ENCODE peak calls at places on chromosomes 6 and 20, in five cellular contexts. One of them, this sample, is unnamed.

GRCh38 chr20:59923514-59923913 is 9.9 kb downstream of the SYCP2 start:
- DNase-seq in transverse colon: no peak
- DNase-seq in prostate gland: no peak
- DNase-seq in endothelial cell of umbilical vein: no peak
- DNase-seq in breast epithelium: no peak
- DNase-seq in this sample: no peak

GRCh38 chr6:53130891-53131290 is 17.8 kb downstream of the GCM1 start:
- DNase-seq in endothelial cell of umbilical vein: no peak
- DNase-seq in breast epithelium: no peak
- DNase-seq in prostate gland: no peak
- DNase-seq in transverse colon: no peak
- DNase-seq in this sample: no peak

GRCh38 chr6:30196376-30196775 is 16.8 kb downstream of the TRIM26 start:
- DNase-seq in endothelial cell of umbilical vein: no peak
- DNase-seq in breast epithelium: no peak
- DNase-seq in prostate gland: no peak
- DNase-seq in transverse colon: no peak
- DNase-seq in this sample: no peak

GRCh38 chr6:118356686-118357085 is 191.4 kb upstream of the PLN start:
- DNase-seq in transverse colon: no peak
- DNase-seq in breast epithelium: no peak
- DNase-seq in prostate gland: no peak
- DNase-seq in endothelial cell of umbilical vein: no peak
- DNase-seq in this sample: no peak

GRCh38 chr6:49713346-49713745 is at the start of gene CRISP2:
- DNase-seq in endothelial cell of umbilical vein: no peak
- DNase-seq in transverse colon: no peak
- DNase-seq in breast epithelium: no peak
- DNase-seq in prostate gland: no peak
- DNase-seq in this sample: no peak

GRCh38 chr6:157185171-157185570 is 138.1 kb downstream of the TMEM242 start:
- DNase-seq in endothelial cell of umbilical vein: no peak
- DNase-seq in breast epithelium: no peak
- DNase-seq in prostate gland: no peak
- DNase-seq in transverse colon: no peak
- DNase-seq in this sample: no peak

GRCh38 chr6:148430897-148431296 is 88.3 kb downstream of the SASH1 start:
- DNase-seq in breast epithelium: no peak
- DNase-seq in prostate gland: no peak
- DNase-seq in transverse colon: no peak
- DNase-seq in endothelial cell of umbilical vein: no peak
- DNase-seq in this sample: no peak

GRCh38 chr6:121356575-121356974 is 22.3 kb upstream of the TBC1D32 start:
- DNase-seq in prostate gland: no peak
- DNase-seq in endothelial cell of umbilical vein: no peak
- DNase-seq in transverse colon: no peak
- DNase-seq in breast epithelium: no peak
- DNase-seq in this sample: no peak

GRCh38 chr6:42693725-42694323 is 28.6 kb downstream of the PRPH2 start:
- DNase-seq in prostate gland: no peak
- DNase-seq in transverse colon: no peak
- DNase-seq in endothelial cell of umbilical vein: no peak
- DNase-seq in breast epithelium: no peak
- DNase-seq in this sample: no peak

GRCh38 chr20:63551068-63551467 is 2.9 kb upstream of the FNDC11 start:
- DNase-seq in breast epithelium: no peak
- DNase-seq in prostate gland: no peak
- DNase-seq in transverse colon: no peak
- DNase-seq in endothelial cell of umbilical vein: no peak
- DNase-seq in this sample: no peak

GRCh38 chr6:125815050-125815910 is 24.5 kb downstream of the NCOA7 start:
- DNase-seq in prostate gland: no peak
- DNase-seq in endothelial cell of umbilical vein: peak; percentile 59
- DNase-seq in breast epithelium: no peak
- DNase-seq in transverse colon: no peak
- DNase-seq in this sample: no peak

GRCh38 chr6:124968401-124968800 is 6.2 kb downstream of the RNF217 start:
- DNase-seq in transverse colon: no peak
- DNase-seq in endothelial cell of umbilical vein: no peak
- DNase-seq in prostate gland: no peak
- DNase-seq in breast epithelium: no peak
- DNase-seq in this sample: no peak

GRCh38 chr6:996271-996852 is 303.4 kb upstream of the EXOC2 start:
- DNase-seq in prostate gland: no peak
- DNase-seq in transverse colon: no peak
- DNase-seq in endothelial cell of umbilical vein: no peak
- DNase-seq in breast epithelium: no peak
- DNase-seq in this sample: peak; percentile 26

GRCh38 chr20:49028684-49029083 is 17.4 kb upstream of the CSE1L start:
- DNase-seq in prostate gland: no peak
- DNase-seq in endothelial cell of umbilical vein: no peak
- DNase-seq in transverse colon: no peak
- DNase-seq in breast epithelium: no peak
- DNase-seq in this sample: no peak

GRCh38 chr20:48262955-48263354 is 477.7 kb upstream of the SULF2 start:
- DNase-seq in prostate gland: no peak
- DNase-seq in endothelial cell of umbilical vein: no peak
- DNase-seq in breast epithelium: no peak
- DNase-seq in transverse colon: no peak
- DNase-seq in this sample: no peak

GRCh38 chr20:47146703-47147102 is 209.8 kb downstream of the ZMYND8 start:
- DNase-seq in prostate gland: no peak
- DNase-seq in endothelial cell of umbilical vein: no peak
- DNase-seq in transverse colon: no peak
- DNase-seq in breast epithelium: no peak
- DNase-seq in this sample: no peak

GRCh38 chr6:26555505-26556262 is 17.5 kb downstream of the HMGN4 start:
- DNase-seq in endothelial cell of umbilical vein: no peak
- DNase-seq in prostate gland: no peak
- DNase-seq in breast epithelium: no peak
- DNase-seq in transverse colon: no peak
- DNase-seq in this sample: no peak

GRCh38 chr6:167501831-167502385 is 177.0 kb downstream of the TTLL2 start:
- DNase-seq in transverse colon: peak; percentile 69
- DNase-seq in endothelial cell of umbilical vein: no peak
- DNase-seq in breast epithelium: no peak
- DNase-seq in prostate gland: peak; percentile 49
- DNase-seq in this sample: peak; percentile 70

GRCh38 chr6:152952045-152952444 is 30.8 kb downstream of the FBXO5 start:
- DNase-seq in endothelial cell of umbilical vein: peak; percentile 13
- DNase-seq in breast epithelium: no peak
- DNase-seq in transverse colon: no peak
- DNase-seq in prostate gland: no peak
- DNase-seq in this sample: no peak

GRCh38 chr6:106085984-106086832 is at the start of gene PRDM1:
- DNase-seq in breast epithelium: peak; percentile 66
- DNase-seq in prostate gland: peak; percentile 78
- DNase-seq in endothelial cell of umbilical vein: peak; percentile 38
- DNase-seq in transverse colon: peak; percentile 95
- DNase-seq in this sample: peak; percentile 92
- TF ChIP-seq POLR2AphosphoS5 in breast epithelium: peak; percentile 76
- TF ChIP-seq POLR2AphosphoS5 in prostate gland: peak; percentile 74
- TF ChIP-seq POLR2AphosphoS5 in endothelial cell of umbilical vein: no peak
- TF ChIP-seq POLR2AphosphoS5 in transverse colon: peak; percentile 96
- TF ChIP-seq POLR2AphosphoS5 in this sample: peak; percentile 93

GRCh38 chr20:44784688-44785087 is 25.7 kb downstream of the RIMS4 start:
- DNase-seq in transverse colon: no peak
- DNase-seq in breast epithelium: no peak
- DNase-seq in prostate gland: no peak
- DNase-seq in endothelial cell of umbilical vein: no peak
- DNase-seq in this sample: no peak

GRCh38 chr20:44787299-44787698 is 23.0 kb downstream of the RIMS4 start:
- DNase-seq in transverse colon: peak; percentile 17
- DNase-seq in breast epithelium: no peak
- DNase-seq in prostate gland: no peak
- DNase-seq in endothelial cell of umbilical vein: no peak
- DNase-seq in this sample: no peak

GRCh38 chr20:44788706-44789456 is 21.5 kb downstream of the RIMS4 start:
- DNase-seq in prostate gland: no peak
- DNase-seq in endothelial cell of umbilical vein: no peak
- DNase-seq in breast epithelium: no peak
- DNase-seq in transverse colon: no peak
- DNase-seq in this sample: no peak

GRCh38 chr20:44781791-44782190 is 28.6 kb downstream of the RIMS4 start:
- DNase-seq in endothelial cell of umbilical vein: no peak
- DNase-seq in transverse colon: no peak
- DNase-seq in prostate gland: no peak
- DNase-seq in breast epithelium: no peak
- DNase-seq in this sample: no peak

DNA sequence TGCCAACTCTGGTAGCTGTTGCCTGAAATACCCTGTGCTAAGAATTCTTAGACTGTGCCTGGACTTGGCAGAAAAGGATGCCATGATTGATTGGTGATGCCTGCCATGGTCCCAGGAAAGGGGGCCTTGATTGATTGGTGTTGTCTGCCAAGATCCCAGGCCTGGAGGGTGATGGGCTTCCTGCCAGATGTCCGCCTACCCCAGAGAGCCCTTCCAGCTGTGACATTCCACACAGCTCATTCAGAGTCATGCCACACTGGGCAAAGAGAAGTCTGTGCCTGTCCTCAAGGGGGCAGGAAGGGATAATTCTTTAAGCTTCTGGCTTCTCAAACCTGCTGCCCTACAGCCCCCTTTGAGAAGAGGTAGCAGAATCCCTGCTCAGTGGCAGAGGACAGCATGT is 24.6 kb downstream of the RIMS4 start:
- DNase-seq in breast epithelium: no peak
- DNase-seq in endothelial cell of umbilical vein: no peak
- DNase-seq in prostate gland: no peak
- DNase-seq in transverse colon: no peak
- DNase-seq in this sample: no peak
- TF ChIP-seq CTCF in breast epithelium: no peak
- TF ChIP-seq CTCF in endothelial cell of umbilical vein: no peak
- TF ChIP-seq CTCF in prostate gland: no peak
- TF ChIP-seq CTCF in transverse colon: no peak
- TF ChIP-seq CTCF in this sample: no peak

GRCh38 chr6:162068340-162068739 is 659.2 kb downstream of the PRKN start:
- DNase-seq in breast epithelium: no peak
- DNase-seq in prostate gland: no peak
- DNase-seq in transverse colon: no peak
- DNase-seq in endothelial cell of umbilical vein: no peak
- DNase-seq in this sample: no peak
- H3K4me1 ChIP-seq in breast epithelium: no peaks in the 10 kb centered on the region
- H3K4me1 ChIP-seq in prostate gland: no peaks in the 10 kb centered on the region
- H3K4me1 ChIP-seq in transverse colon: no peaks in the 10 kb centered on the region
- H3K4me1 ChIP-seq in endothelial cell of umbilical vein: no peaks in the 10 kb centered on the region
- H3K4me1 ChIP-seq in this sample: no peaks in the 10 kb centered on the region

GRCh38 chr6:11231564-11232176 is 798 bp downstream of the NEDD9 start:
- DNase-seq in breast epithelium: no peak
- DNase-seq in prostate gland: no peak
- DNase-seq in transverse colon: no peak
- DNase-seq in endothelial cell of umbilical vein: peak; percentile 73
- DNase-seq in this sample: no peak
- TF ChIP-seq POLR2AphosphoS5 in breast epithelium: no peak
- TF ChIP-seq POLR2AphosphoS5 in prostate gland: peak; percentile 9
- TF ChIP-seq POLR2AphosphoS5 in transverse colon: no peak
- TF ChIP-seq POLR2AphosphoS5 in endothelial cell of umbilical vein: no peak
- TF ChIP-seq POLR2AphosphoS5 in this sample: no peak

GRCh38 chr6:90271831-90272230 is 24.8 kb downstream of the BACH2 start:
- DNase-seq in endothelial cell of umbilical vein: no peak
- DNase-seq in prostate gland: no peak
- DNase-seq in breast epithelium: no peak
- DNase-seq in transverse colon: no peak
- DNase-seq in this sample: no peak

GRCh38 chr6:90278129-90278528 is 18.5 kb downstream of the BACH2 start:
- DNase-seq in breast epithelium: no peak
- DNase-seq in prostate gland: no peak
- DNase-seq in transverse colon: no peak
- DNase-seq in endothelial cell of umbilical vein: no peak
- DNase-seq in this sample: no peak

GRCh38 chr6:90277301-90278011 is 19.2 kb downstream of the BACH2 start:
- DNase-seq in endothelial cell of umbilical vein: no peak
- DNase-seq in transverse colon: no peak
- DNase-seq in breast epithelium: no peak
- DNase-seq in prostate gland: no peak
- DNase-seq in this sample: no peak

GRCh38 chr6:90273863-90274262 is 22.8 kb downstream of the BACH2 start:
- DNase-seq in endothelial cell of umbilical vein: no peak
- DNase-seq in transverse colon: no peak
- DNase-seq in prostate gland: no peak
- DNase-seq in breast epithelium: no peak
- DNase-seq in this sample: no peak

DNA sequence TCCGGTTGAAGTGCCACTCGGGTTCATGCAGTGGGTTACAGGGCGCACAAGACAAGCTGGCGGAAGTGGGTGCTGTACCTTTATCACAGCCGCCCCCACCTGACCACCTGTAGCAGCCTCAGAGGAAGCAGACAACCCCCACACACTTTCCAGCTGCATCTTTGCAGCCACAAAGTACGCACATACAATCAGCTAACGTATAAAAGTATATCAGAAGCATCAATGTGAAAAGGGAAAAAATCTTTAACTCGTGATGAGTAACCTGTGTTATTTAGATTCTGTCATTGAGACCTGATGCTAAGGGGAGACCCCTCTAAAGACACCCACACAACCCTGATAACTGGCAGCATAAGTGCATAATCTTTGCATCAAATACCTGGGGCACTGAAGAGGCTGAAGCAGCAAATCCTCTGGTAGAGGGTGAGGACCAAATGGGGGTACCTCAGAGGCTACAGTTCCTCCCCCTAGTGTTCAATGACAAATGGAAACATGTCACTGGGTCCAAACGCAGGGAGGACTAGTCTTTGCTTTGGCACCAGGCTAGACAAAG is 22.1 kb downstream of the BACH2 start:
- DNase-seq in transverse colon: peak; percentile 60
- DNase-seq in endothelial cell of umbilical vein: no peak
- DNase-seq in breast epithelium: no peak
- DNase-seq in prostate gland: peak; percentile 16
- DNase-seq in this sample: peak; percentile 43
- TF ChIP-seq CTCF in transverse colon: no peak
- TF ChIP-seq CTCF in endothelial cell of umbilical vein: no peak
- TF ChIP-seq CTCF in breast epithelium: no peak
- TF ChIP-seq CTCF in prostate gland: no peak
- TF ChIP-seq CTCF in this sample: no peak

DNA sequence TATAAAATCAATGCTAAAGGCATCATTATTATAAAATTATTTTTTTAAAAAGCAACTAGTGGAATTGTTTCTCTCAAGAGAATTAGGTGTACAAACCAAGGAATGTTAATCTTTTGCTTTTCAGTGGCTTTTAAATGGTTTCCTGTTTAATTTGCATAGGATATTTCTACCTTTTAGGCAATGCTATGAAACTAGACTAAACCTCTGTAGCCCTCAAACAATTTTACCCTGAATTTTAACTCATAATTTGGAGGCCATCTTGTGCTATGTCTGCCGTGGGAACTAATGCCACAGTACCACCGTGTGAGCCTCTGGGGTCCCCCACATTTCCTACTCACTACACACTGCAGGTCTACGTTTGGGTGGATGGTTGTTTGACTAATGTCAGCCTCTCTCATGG is 20.6 kb downstream of the PHACTR2 start:
- DNase-seq in transverse colon: no peak
- DNase-seq in breast epithelium: no peak
- DNase-seq in endothelial cell of umbilical vein: no peak
- DNase-seq in prostate gland: no peak
- DNase-seq in this sample: no peak
- H3K4me1 ChIP-seq in transverse colon: peaks cover 60% of the 10 kb centered on the region
- H3K4me1 ChIP-seq in breast epithelium: no peaks in the 10 kb centered on the region
- H3K4me1 ChIP-seq in endothelial cell of umbilical vein: peaks cover 67% of the 10 kb centered on the region
- H3K4me1 ChIP-seq in prostate gland: peaks cover 4% of the 10 kb centered on the region
- H3K4me1 ChIP-seq in this sample: peaks cover 85% of the 10 kb centered on the region